ENCODE peak calls at places on chromosomes 11 and 22, in six cellular contexts. C is cardiac muscle cell; T is right lobe of liver; M is CD8-positive, alpha-beta T cell; O is endodermal cell; D is mammary epithelial cell. H is an unnamed sample.
A peak's percentile ranks its signal among the peaks of the same experiment; 100 is the strongest.

GRCh38 chr11:125457814-125458343 is 38.2 kb downstream of the FEZ1 start:
- DNase-seq in O (no peak), M (no peak), D (no peak), T (no peak), C (peak; percentile 37), H (peak; percentile 64)

GRCh38 chr22:20867179-20868099 is 8.6 kb downstream of the SNAP29 start:
- DNase-seq in O (no peak), T (peak; percentile 89), D (no peak), M (no peak), C (peak; percentile 31), H (peak; percentile 44)

GRCh38 chr11:13465909-13466371 is 2.9 kb upstream of the BTBD10 start:
- DNase-seq in M (no peak), D (no peak), C (peak; percentile 30), O (no peak), T (no peak), H (no peak)

GRCh38 chr11:100855466-100856067 is 168.5 kb downstream of the ARHGAP42 start:
- DNase-seq in C (peak; percentile 65), D (peak; percentile 36), T (no peak), O (no peak), M (no peak), H (no peak)

GRCh38 chr22:47178339-47178738 is 415.9 kb downstream of the TBC1D22A start:
- DNase-seq in T (peak; percentile 16), O (peak; percentile 11), C (no peak), D (no peak), M (no peak), H (no peak)

GRCh38 chr22:49398115-49398514 is 429.6 kb downstream of the BRD1 start:
- DNase-seq in O (peak; percentile 41), M (no peak), D (no peak), T (no peak), C (no peak), H (no peak)

GRCh38 chr22:47176573-47177333 is 414.3 kb downstream of the TBC1D22A start:
- DNase-seq in T (peak; percentile 32), M (no peak), C (no peak), D (no peak), O (peak; percentile 38), H (no peak)

GRCh38 chr11:65041206-65042035 is at the start of gene SAC3D1:
- DNase-seq in O (peak; percentile 89), C (peak; percentile 74), D (no peak), T (peak; percentile 81), M (peak; percentile 59), H (peak; percentile 55)

GRCh38 chr22:36386900-36387663 is 685 bp downstream of the MYH9 start:
- DNase-seq in M (peak; percentile 48), D (no peak), T (peak; percentile 80), C (no peak), O (peak; percentile 53), H (peak; percentile 79)

GRCh38 chr11:44753965-44754645 is 27.3 kb downstream of the TSPAN18 start:
- DNase-seq in C (no peak), M (no peak), O (peak; percentile 58), D (peak; percentile 23), T (peak; percentile 4), H (no peak)

GRCh38 chr11:16468735-16469446 is 112.5 kb upstream of the SOX6 start:
- DNase-seq in C (no peak), O (no peak), T (no peak), D (no peak), M (no peak), H (no peak)

GRCh38 chr11:86742436-86742805 is 57.9 kb upstream of the PRSS23 start:
- DNase-seq in M (no peak), O (no peak), T (no peak), C (no peak), D (no peak), H (no peak)

GRCh38 chr11:85299247-85299646 is 327.9 kb downstream of the DLG2 start:
- DNase-seq in D (no peak), C (no peak), M (no peak), T (no peak), O (no peak), H (peak; percentile 8)

GRCh38 chr22:46452195-46453005 is 85.0 kb downstream of the CELSR1 start:
- DNase-seq in T (no peak), D (no peak), C (no peak), O (no peak), M (no peak), H (no peak)

GRCh38 chr11:130600139-130600538 is 151.7 kb downstream of the ADAMTS15 start:
- DNase-seq in M (no peak), O (no peak), T (no peak), C (no peak), D (peak; percentile 12), H (no peak)

GRCh38 chr11:65791719-65792213 is 4.9 kb downstream of the OVOL1 start:
- DNase-seq in M (peak; percentile 40), T (no peak), C (no peak), O (no peak), D (peak; percentile 46), H (no peak)

GRCh38 chr11:111538407-111539114 is 2.0 kb upstream of the LAYN start:
- DNase-seq in C (no peak), O (no peak), T (no peak), D (peak; percentile 72), M (no peak), H (no peak)

GRCh38 chr11:132123449-132123848 is 753.0 kb downstream of the NTM start:
- DNase-seq in C (no peak), O (no peak), D (no peak), M (no peak), T (no peak), H (no peak)

GRCh38 chr11:86748296-86748695 is 52.0 kb upstream of the PRSS23 start:
- DNase-seq in C (no peak), T (no peak), M (no peak), D (no peak), O (no peak), H (no peak)

GRCh38 chr11:74321487-74322188 is 10.2 kb upstream of the P4HA3 start:
- DNase-seq in O (peak; percentile 71), D (peak; percentile 8), T (no peak), M (no peak), C (peak; percentile 42), H (peak; percentile 45)

GRCh38 chr11:95092549-95093324 is 3.1 kb downstream of the ENDOD1 start:
- DNase-seq in O (peak; percentile 67), T (no peak), D (peak; percentile 73), M (peak; percentile 16), C (peak; percentile 25), H (peak; percentile 56)

GRCh38 chr11:85170184-85170583 is 457.0 kb downstream of the DLG2 start:
- DNase-seq in C (no peak), O (no peak), D (peak; percentile 83), M (no peak), T (no peak), H (no peak)

GRCh38 chr22:40289991-40290459 is 56.3 kb upstream of the ADSL start:
- DNase-seq in M (peak; percentile 72), C (no peak), O (no peak), D (peak; percentile 29), T (no peak), H (no peak)

GRCh38 chr22:19012308-19012990 is 76.4 kb upstream of the PRODH start:
- DNase-seq in T (no peak), M (no peak), O (no peak), D (no peak), C (no peak), H (no peak)

GRCh38 chr11:121672630-121673487 is 220.1 kb upstream of the SORL1-AS1 start:
- DNase-seq in O (no peak), C (peak; percentile 19), M (no peak), D (no peak), T (no peak), H (no peak)

GRCh38 chr11:67261942-67262681 is 4.2 kb upstream of the GRK2 start:
- DNase-seq in O (no peak), M (no peak), C (no peak), D (no peak), T (no peak), H (no peak)
- H3K27ac ChIP-seq in O (no peak overlapping the region), M (no peak overlapping the region), C (no peak overlapping the region), D (no peak overlapping the region), T (peak overlapping the region; percentile 40), H (peak overlapping the region; percentile 88)

GRCh38 chr11:61358566-61358965 is 3.1 kb downstream of the CYB561A3 start:
- DNase-seq in O (no peak), C (no peak), T (no peak), M (no peak), D (no peak), H (no peak)

GRCh38 chr11:61357233-61357893 is 4.3 kb downstream of the CYB561A3 start:
- DNase-seq in T (no peak), D (no peak), O (no peak), M (no peak), C (no peak), H (no peak)

GRCh38 chr11:61361237-61361636 is 445 bp downstream of the CYB561A3 start:
- DNase-seq in M (no peak), O (no peak), C (no peak), T (no peak), D (no peak), H (no peak)

GRCh38 chr11:61357894-61358239 is 3.8 kb downstream of the CYB561A3 start:
- DNase-seq in C (no peak), T (no peak), D (no peak), M (no peak), O (no peak), H (no peak)

DNA sequence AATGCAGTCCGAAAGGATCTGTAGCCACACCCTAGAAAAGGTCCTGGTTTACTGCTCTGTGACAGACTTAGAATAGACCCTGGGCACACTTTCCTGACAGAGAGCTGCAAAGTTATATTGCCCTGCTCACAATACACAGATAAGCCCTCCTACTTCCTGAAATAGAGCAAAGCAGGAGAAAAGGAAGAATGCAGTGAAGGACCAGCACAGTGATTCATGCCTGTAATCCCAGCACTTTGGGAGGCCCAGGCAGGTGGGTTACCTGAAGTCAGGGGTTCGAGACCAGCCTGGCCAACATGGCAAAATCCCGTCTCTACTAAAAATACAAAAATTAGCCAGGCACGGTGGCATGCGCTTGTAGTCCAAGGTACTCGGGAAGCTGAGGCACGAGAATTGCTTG is 2.1 kb downstream of the CYB561A3 start:
- DNase-seq in O (no peak), T (no peak), C (no peak), D (no peak), M (no peak), H (no peak)
- H3K4me3 ChIP-seq in O (no peak overlapping the region), T (no peak overlapping the region), C (no peak overlapping the region), D (no peak overlapping the region), M (no peak overlapping the region), H (no peak overlapping the region)

DNA sequence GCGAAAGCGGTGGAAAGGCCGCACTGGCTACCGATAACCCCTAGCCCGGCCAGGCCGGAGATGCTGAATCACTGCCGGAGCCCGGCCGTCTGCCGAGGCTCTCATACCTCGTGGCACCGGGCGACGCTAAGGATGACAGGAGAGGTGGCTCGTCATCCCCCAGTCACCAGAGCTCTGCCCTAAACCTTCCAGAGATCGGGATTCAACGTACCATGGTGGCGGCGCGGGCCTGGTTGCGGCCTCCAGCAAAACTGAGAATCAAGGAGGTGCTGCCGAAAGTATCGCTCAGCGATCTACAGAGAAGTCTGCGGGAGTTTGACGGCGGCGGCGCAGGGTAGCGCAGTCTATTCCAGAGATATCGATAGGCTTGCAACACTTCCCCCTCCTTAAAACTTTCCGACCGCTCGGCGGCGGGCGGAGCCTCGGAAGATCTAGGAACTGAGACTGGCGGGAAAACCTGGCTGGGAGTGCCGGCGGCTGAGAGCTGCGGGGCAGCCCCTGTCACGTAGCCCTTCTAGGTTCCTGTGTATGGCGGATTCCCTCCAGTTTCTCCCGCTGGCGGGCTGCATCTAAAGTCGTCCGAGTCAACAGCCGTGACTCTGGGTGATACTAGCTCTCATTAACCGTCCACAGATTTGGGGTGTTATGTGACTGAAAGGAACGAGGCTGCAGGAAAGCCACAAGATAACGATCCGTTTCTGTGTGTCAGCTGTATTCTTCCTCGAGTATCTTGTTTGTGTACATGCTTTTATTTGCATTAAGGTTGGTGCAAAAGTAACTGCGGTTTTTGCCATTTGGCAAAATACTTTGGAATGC is at the start of gene PSMA1:
- DNase-seq in M (peak; percentile 88), C (peak; percentile 97), O (peak; percentile 99), T (peak; percentile 96), D (peak; percentile 96), H (peak; percentile 97)
- TF ChIP-seq CTCF in M (no peak), C (peak; percentile 19), O (peak; percentile 26), T (peak; percentile 80), D (no peak), H (peak; percentile 86)

GRCh38 chr11:69541501-69542313 is 60.2 kb downstream of the LINC01488 start:
- DNase-seq in T (no peak), O (no peak), D (no peak), M (no peak), C (peak; percentile 29), H (no peak)
- H3K27ac ChIP-seq in T (no peak overlapping the region), O (no peak overlapping the region), D (no peak overlapping the region), M (no peak overlapping the region), C (no peak overlapping the region), H (no peak overlapping the region)